ENCODE peak calls at places on chromosomes 2 and 18, in five cellular contexts. B is AG09309, R is cardiac fibroblast, W is HCT116, U is A549. Y is an unnamed sample.

GRCh38 chr2:193331701-193332100 is 1137.0 kb upstream of the TMEFF2 start:
- DNase-seq in W (no peak), B (peak; percentile 33), U (no peak), R (no peak), Y (peak; percentile 28)

GRCh38 chr2:134852518-134852917 is 14.1 kb downstream of the ACMSD start:
- DNase-seq in R (no peak), U (no peak), B (no peak), W (no peak), Y (no peak)

GRCh38 chr2:9618410-9618809 is 12.4 kb downstream of the YWHAQ start:
- DNase-seq in W (no peak), U (no peak), R (no peak), B (no peak), Y (no peak)

GRCh38 chr2:216996279-216996845 is 136.5 kb upstream of the TNP1 start:
- DNase-seq in W (no peak), R (no peak), U (no peak), B (no peak), Y (no peak)

GRCh38 chr18:35939166-35939565 is 33.3 kb upstream of the RMP24 start:
- DNase-seq in W (no peak), B (no peak), U (no peak), R (peak; percentile 15), Y (no peak)

GRCh38 chr2:46315103-46315890 is 18.1 kb downstream of the EPAS1 start:
- DNase-seq in B (peak; percentile 87), W (peak; percentile 52), R (peak; percentile 98), U (peak; percentile 95), Y (peak; percentile 75)

GRCh38 chr18:8882632-8883408 is 177.5 kb downstream of the MTCL1 start:
- DNase-seq in W (peak; percentile 95), B (no peak), U (no peak), R (no peak), Y (no peak)

GRCh38 chr2:203361922-203362321 is 33.7 kb downstream of the ABI2 start:
- DNase-seq in W (no peak), B (no peak), U (no peak), R (peak; percentile 32), Y (peak; percentile 23)

GRCh38 chr18:12651651-12652050 is 6.3 kb downstream of the SPIRE1 start:
- DNase-seq in W (no peak), B (no peak), R (no peak), U (no peak), Y (no peak)

GRCh38 chr2:20013061-20013721 is 723 bp upstream of the MATN3 start:
- DNase-seq in R (no peak), W (no peak), B (no peak), U (no peak), Y (no peak)
- H3K4me3 ChIP-seq in R (peak overlapping the region; percentile 47), W (no peak overlapping the region), B (peak overlapping the region; percentile 35), U (peak overlapping the region; percentile 65), Y (peak overlapping the region; percentile 44)

GRCh38 chr18:62717850-62718229 is 2.5 kb downstream of the PHLPP1 start:
- DNase-seq in R (peak; percentile 45), B (no peak), U (no peak), W (no peak), Y (no peak)

GRCh38 chr18:62717059-62717849 is 1.9 kb downstream of the PHLPP1 start:
- DNase-seq in U (peak; percentile 4), B (peak; percentile 40), W (peak; percentile 34), R (peak; percentile 21), Y (no peak)

GRCh38 chr18:62715829-62716678 is 713 bp downstream of the PHLPP1 start:
- DNase-seq in W (peak; percentile 16), R (peak; percentile 64), U (peak; percentile 14), B (no peak), Y (no peak)

GRCh38 chr18:62715439-62715792 is at the start of gene PHLPP1:
- DNase-seq in U (no peak), B (no peak), W (no peak), R (no peak), Y (no peak)

GRCh38 chr18:62716679-62717058 is 1.3 kb downstream of the PHLPP1 start:
- DNase-seq in B (no peak), W (no peak), U (peak; percentile 18), R (peak; percentile 24), Y (no peak)
- TF ChIP-seq CTCF in B (no peak), W (peak; percentile 2), U (peak; percentile 28), R (no peak), Y (no peak)

GRCh38 chr2:12761109-12761508 is 44.4 kb downstream of the TRIB2 start:
- DNase-seq in W (no peak), R (no peak), B (no peak), U (no peak), Y (no peak)
- H3K4me3 ChIP-seq in W (no peak overlapping the region), R (no peak overlapping the region), B (no peak overlapping the region), U (no peak overlapping the region), Y (no peak overlapping the region)

DNA sequence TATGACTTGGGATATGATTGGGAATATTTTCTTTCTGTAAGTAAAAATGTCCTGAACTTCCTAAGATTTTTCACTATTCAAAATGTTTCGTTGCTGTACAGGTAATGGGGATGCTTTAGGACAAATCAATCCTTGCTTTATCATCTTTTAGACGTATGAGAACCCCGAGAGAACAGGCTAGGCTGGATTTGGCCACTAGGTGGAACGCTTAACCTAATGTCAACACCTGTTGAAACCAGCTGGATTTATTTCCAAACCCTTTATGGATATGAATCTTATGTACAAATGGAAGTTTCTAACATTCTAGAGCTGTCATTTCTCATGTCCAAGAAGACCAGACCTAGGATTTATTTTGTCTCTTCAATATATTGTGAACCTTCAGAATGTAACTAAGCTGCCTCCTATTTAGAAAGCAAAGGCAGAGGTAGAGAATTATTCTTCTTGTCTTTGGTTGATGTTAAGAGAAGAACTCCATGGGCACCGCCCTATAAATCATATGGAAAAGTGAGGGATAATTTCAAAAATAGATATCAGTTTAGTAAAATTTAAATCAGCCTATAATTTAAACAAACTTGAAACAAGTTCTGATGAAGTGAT is 96.7 kb downstream of the PMAIP1 start:
- DNase-seq in B (peak; percentile 20), U (peak; percentile 33), R (peak; percentile 46), W (peak; percentile 59), Y (peak; percentile 39)
- TF ChIP-seq CTCF in B (peak; percentile 84), U (peak; percentile 73), R (peak; percentile 80), W (peak; percentile 85), Y (peak; percentile 89)

DNA sequence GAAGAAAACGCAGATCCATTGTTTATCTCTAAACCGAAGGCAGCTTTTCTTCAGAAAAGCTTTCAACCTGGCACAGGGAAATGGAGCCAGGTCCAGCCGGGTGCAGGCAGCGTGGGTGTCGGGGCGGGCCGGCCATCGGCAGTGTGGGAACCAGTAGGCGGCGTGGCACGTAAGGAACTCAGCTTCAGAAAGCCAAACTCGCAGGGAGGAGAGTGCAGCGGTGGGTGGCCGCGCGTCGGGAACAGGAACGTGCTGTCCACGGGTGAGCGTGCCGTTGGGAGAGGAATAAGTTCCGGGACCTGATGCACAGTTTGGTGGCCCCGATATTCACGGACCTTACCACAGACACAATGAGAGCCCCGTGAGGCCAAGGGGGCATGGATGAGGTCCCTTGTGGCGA is 270.4 kb downstream of the TWIST2 start:
- DNase-seq in U (no peak), W (no peak), R (no peak), B (no peak), Y (no peak)
- H3K4me3 ChIP-seq in U (no peak overlapping the region), W (no peak overlapping the region), R (no peak overlapping the region), B (no peak overlapping the region), Y (no peak overlapping the region)

GRCh38 chr2:158745067-158745865 is 49.9 kb upstream of the DAPL1 start:
- DNase-seq in W (peak; percentile 35), U (peak; percentile 37), R (peak; percentile 82), B (peak; percentile 24), Y (peak; percentile 76)
- TF ChIP-seq CTCF in W (peak; percentile 65), U (peak; percentile 74), R (peak; percentile 58), B (peak; percentile 63), Y (peak; percentile 76)

GRCh38 chr2:101466426-101466825 is 8.5 kb downstream of the RFX8 start:
- DNase-seq in W (no peak), B (no peak), U (no peak), R (peak; percentile 41), Y (no peak)

GRCh38 chr2:101464841-101465240 is 10.1 kb downstream of the RFX8 start:
- DNase-seq in B (no peak), W (no peak), R (no peak), U (no peak), Y (no peak)

GRCh38 chr2:101467306-101467705 is 7.6 kb downstream of the RFX8 start:
- DNase-seq in R (no peak), B (no peak), U (no peak), W (no peak), Y (peak; percentile 44)

GRCh38 chr2:101463885-101464653 is 10.8 kb downstream of the RFX8 start:
- DNase-seq in W (no peak), U (no peak), B (peak; percentile 91), R (peak; percentile 98), Y (peak; percentile 41)

GRCh38 chr2:101463458-101463857 is 11.5 kb downstream of the RFX8 start:
- DNase-seq in W (no peak), R (no peak), U (no peak), B (no peak), Y (no peak)
- H3K4me3 ChIP-seq in W (no peak overlapping the region), R (no peak overlapping the region), U (no peak overlapping the region), B (no peak overlapping the region), Y (no peak overlapping the region)

DNA sequence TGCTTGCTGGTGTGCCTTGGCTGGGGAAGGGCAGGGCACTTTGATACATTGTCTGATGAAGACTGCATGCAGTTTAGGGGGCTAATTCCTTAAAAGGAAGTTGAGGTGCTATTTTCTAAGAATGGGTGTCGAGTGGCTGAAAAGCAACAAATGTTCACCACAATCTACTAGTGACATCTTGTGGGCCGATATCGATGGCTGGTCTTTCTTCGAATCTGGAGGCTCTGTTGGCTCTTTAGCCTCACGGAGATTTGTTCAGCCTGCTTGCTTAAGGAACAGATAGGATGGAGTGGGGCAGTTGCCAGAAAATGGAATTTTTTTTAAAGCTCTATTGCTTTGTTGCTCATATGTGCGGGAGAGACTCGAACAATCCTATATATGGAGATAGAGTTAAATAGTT is 71.0 kb upstream of the LYPD6B start:
- DNase-seq in U (no peak), W (no peak), B (no peak), R (peak; percentile 22), Y (no peak)
- TF ChIP-seq CTCF in U (no peak), W (no peak), B (peak; percentile 10), R (no peak), Y (no peak)

Y was measured in astrocyte of the cerebellum.